ENCODE peak calls at places on chromosomes 4 and X, in six cellular contexts. F is astrocyte; R is CD8-positive, alpha-beta T cell; O is heart left ventricle; P is pancreas; C is lower lobe of right lung. M is an unnamed sample.

GRCh38 chr4:8428288-8429097 is 12.0 kb downstream of the ACOX3 start:
- DNase-seq in O (peak), R (peak), C (peak), F (peak), P (peak), M (no peak)

GRCh38 chr4:55214172-55214571 is 88.8 kb upstream of the KDR start:
- DNase-seq in R (no peak), C (no peak), F (no peak), P (no peak), O (no peak), M (no peak)

GRCh38 chr4:127782025-127782274 is 172 bp upstream of the HSPA4L start:
- DNase-seq in F (peak), C (peak), P (no peak), O (peak), R (peak), M (peak)

GRCh38 chrX:97211070-97211469 is 327.4 kb downstream of the RPA4 start:
- DNase-seq in R (no peak), O (no peak), C (no peak), F (no peak), P (no peak), M (no peak)

GRCh38 chrX:122739770-122740169 is 444.3 kb upstream of the GRIA3 start:
- DNase-seq in R (no peak), O (no peak), F (no peak), P (no peak), C (no peak), M (no peak)

GRCh38 chrX:129780441-129781105 is 824 bp downstream of the SASH3 start:
- DNase-seq in R (no peak), F (no peak), O (no peak), C (no peak), P (no peak), M (no peak)

GRCh38 chr4:140706276-140706625 is 49.9 kb downstream of the TBC1D9 start:
- DNase-seq in O (no peak), C (no peak), F (no peak), P (no peak), R (no peak), M (no peak)

GRCh38 chrX:128781506-128781905 is 729.3 kb upstream of the ACTRT1 start:
- DNase-seq in R (peak), P (no peak), O (no peak), F (no peak), C (no peak), M (no peak)

DNA sequence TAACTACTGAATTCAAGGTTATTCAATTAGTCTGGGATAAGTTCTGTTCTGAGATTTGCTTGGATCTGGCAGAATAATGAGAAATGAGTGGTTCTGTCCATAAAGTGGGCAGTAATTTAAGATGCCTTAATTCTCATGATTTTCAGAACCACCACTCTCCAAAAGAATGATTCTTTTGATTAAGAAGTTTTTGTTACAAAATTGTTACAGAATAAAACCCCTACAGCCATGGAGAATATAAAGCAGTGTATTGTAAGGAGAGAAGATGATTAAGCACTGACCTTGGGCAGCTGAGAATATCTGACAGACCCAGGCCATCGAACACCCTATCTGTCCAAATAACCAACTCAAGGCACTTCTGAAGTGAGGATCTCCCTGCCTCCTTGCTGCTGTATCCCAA is 12.4 kb downstream of the AMELX start:
- DNase-seq in F (no peak), O (no peak), C (no peak), R (no peak), P (no peak), M (no peak)
- TF ChIP-seq CTCF in F (no peak), O (no peak), C (no peak), R (no peak), P (no peak), M (no peak)

GRCh38 chr4:41881931-41882621 is 53.2 kb upstream of the TMEM33 start:
- DNase-seq in O (no peak), F (no peak), P (no peak), R (no peak), C (no peak), M (no peak)
- H3K4me3 ChIP-seq in O (peak), F (peak), P (peak), R (peak), C (peak), M (peak)

DNA sequence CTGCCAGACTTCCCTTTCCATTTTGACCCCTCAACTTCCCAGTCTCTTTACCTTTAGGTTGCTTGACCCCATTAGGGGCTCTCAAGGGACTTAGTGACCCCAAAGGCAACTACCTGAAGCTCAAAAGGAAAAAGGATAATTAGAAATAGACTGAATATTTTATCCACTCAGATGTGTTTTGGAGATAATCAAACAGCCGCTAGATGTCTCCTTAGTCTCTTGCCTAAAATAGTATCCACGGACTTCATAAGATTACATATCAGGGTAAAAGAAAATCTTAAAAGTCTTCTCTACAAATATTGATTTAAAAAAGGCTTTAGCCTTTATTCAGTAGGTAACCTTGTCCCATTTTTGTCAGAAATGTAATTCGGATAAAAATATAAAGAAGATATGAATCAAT is 21.0 kb upstream of the RHOXF2 start:
- DNase-seq in P (no peak), C (no peak), R (no peak), O (no peak), F (no peak), M (no peak)
- TF ChIP-seq CTCF in P (no peak), C (no peak), R (no peak), O (no peak), F (no peak), M (no peak)

GRCh38 chrX:72307646-72308051 is 1.9 kb upstream of the CITED1 start:
- DNase-seq in P (no peak), F (no peak), C (no peak), R (no peak), O (no peak), M (no peak)
- H3K4me3 ChIP-seq in P (peak), F (peak), C (peak), R (no peak), O (peak), M (no peak)

DNA sequence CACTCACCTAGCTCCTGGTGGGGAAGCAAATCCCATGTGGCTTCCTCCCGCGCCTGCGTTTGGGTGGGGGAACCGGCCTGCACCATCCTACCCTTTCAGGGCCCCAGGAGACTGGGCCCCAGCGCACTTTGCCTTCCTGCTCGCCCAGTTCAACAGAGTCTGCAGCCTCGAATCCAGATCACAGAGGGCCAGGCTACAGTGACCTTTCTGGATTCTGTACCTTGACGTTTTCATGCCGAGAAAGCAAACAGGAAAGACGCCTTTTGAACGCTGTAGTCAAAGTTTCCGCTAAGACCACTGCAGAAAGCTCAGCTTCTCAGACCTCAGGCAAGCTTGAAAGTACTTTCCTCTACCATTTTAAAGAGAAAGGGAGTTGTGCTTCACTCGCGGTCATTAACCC is 7.4 kb upstream of the BEND2 start:
- DNase-seq in P (no peak), C (no peak), O (no peak), R (no peak), F (no peak), M (no peak)
- TF ChIP-seq CTCF in P (no peak), C (no peak), O (no peak), R (no peak), F (no peak), M (no peak)

DNA sequence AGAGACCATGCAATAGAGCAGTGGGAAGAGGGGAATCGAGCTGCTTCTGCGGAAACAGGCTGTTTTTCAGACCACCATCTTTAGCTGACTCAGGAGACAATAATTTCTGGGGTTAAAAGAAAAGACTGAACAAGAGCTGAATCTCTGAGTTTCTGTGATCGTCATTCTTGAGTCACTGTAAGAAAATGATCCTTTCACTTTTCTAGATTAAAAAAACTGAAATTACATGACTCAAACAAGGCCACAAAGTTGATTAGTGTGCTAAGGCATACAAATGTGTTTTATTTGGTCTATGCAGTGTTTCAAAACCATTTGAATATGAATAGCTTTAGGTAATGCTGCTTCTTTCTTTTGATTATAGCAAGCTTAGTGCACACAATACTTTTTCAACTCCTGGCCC is 194.4 kb upstream of the RPL34 start:
- DNase-seq in C (no peak), R (no peak), O (no peak), F (peak), P (no peak), M (peak)
- H3K4me3 ChIP-seq in C (no peak), R (no peak), O (no peak), F (peak), P (no peak), M (no peak)

GRCh38 chrX:152635941-152636340 is 1.8 kb upstream of the GABRQ start:
- DNase-seq in R (no peak), P (no peak), C (no peak), F (peak), O (no peak), M (peak)
- TF ChIP-seq CTCF in R (no peak), P (peak), C (peak), F (peak), O (peak), M (peak)

M was measured in retinal pigment epithelial cell.